ENCODE peak calls at places on chromosomes 11 and 22, in eight cellular contexts. One of them, this sample, is unnamed.

GRCh38 chr11:4677948-4678347 is 19.7 kb downstream of the OR51E2 start:
- DNase-seq in suprapubic skin: no peak
- DNase-seq in CD8-positive, alpha-beta memory T cell: no peak
- DNase-seq in neural progenitor cell: no peak
- DNase-seq in lung: no peak
- DNase-seq in ovary: no peak
- DNase-seq in IMR-90: no peak
- DNase-seq in neuronal stem cell: no peak
- DNase-seq in this sample: no peak

GRCh38 chr11:32304521-32304920 is 130.8 kb downstream of the WT1 start:
- DNase-seq in suprapubic skin: no peak
- DNase-seq in IMR-90: no peak
- DNase-seq in neuronal stem cell: no peak
- DNase-seq in ovary: no peak
- DNase-seq in neural progenitor cell: no peak
- DNase-seq in CD8-positive, alpha-beta memory T cell: no peak
- DNase-seq in lung: no peak
- DNase-seq in this sample: no peak

GRCh38 chr22:23270212-23270733 is 90.0 kb downstream of the BCR start:
- DNase-seq in neural progenitor cell: peak; percentile 34
- DNase-seq in CD8-positive, alpha-beta memory T cell: no peak
- DNase-seq in neuronal stem cell: no peak
- DNase-seq in lung: no peak
- DNase-seq in IMR-90: peak; percentile 7
- DNase-seq in ovary: no peak
- DNase-seq in suprapubic skin: no peak
- DNase-seq in this sample: no peak

GRCh38 chr11:102685311-102685710 is 20.3 kb downstream of the MMP27 start:
- DNase-seq in IMR-90: no peak
- DNase-seq in lung: no peak
- DNase-seq in neuronal stem cell: no peak
- DNase-seq in suprapubic skin: no peak
- DNase-seq in neural progenitor cell: no peak
- DNase-seq in ovary: no peak
- DNase-seq in CD8-positive, alpha-beta memory T cell: no peak
- DNase-seq in this sample: no peak

GRCh38 chr11:132125855-132126841 is 755.7 kb downstream of the NTM start:
- DNase-seq in IMR-90: peak; percentile 26
- DNase-seq in suprapubic skin: no peak
- DNase-seq in lung: no peak
- DNase-seq in neural progenitor cell: peak; percentile 52
- DNase-seq in neuronal stem cell: peak; percentile 30
- DNase-seq in CD8-positive, alpha-beta memory T cell: no peak
- DNase-seq in ovary: no peak
- DNase-seq in this sample: no peak

GRCh38 chr11:86179646-86180064 is 64.9 kb upstream of the EED start:
- DNase-seq in IMR-90: no peak
- DNase-seq in suprapubic skin: no peak
- DNase-seq in ovary: no peak
- DNase-seq in neural progenitor cell: no peak
- DNase-seq in CD8-positive, alpha-beta memory T cell: no peak
- DNase-seq in lung: no peak
- DNase-seq in neuronal stem cell: no peak
- DNase-seq in this sample: no peak

GRCh38 chr11:92890836-92891235 is 78.6 kb upstream of the MTNR1B start:
- DNase-seq in lung: no peak
- DNase-seq in ovary: no peak
- DNase-seq in IMR-90: no peak
- DNase-seq in suprapubic skin: no peak
- DNase-seq in neural progenitor cell: no peak
- DNase-seq in CD8-positive, alpha-beta memory T cell: no peak
- DNase-seq in neuronal stem cell: no peak
- DNase-seq in this sample: no peak

GRCh38 chr22:42500164-42500835 is 19.3 kb downstream of the RRP7A start:
- DNase-seq in IMR-90: peak; percentile 35
- DNase-seq in lung: peak; percentile 89
- DNase-seq in CD8-positive, alpha-beta memory T cell: peak; percentile 72
- DNase-seq in neural progenitor cell: peak; percentile 88
- DNase-seq in ovary: peak; percentile 89
- DNase-seq in suprapubic skin: peak; percentile 90
- DNase-seq in neuronal stem cell: peak; percentile 65
- DNase-seq in this sample: peak; percentile 70

GRCh38 chr11:134459246-134460043 is 47.4 kb upstream of the B3GAT1 start:
- DNase-seq in neuronal stem cell: no peak
- DNase-seq in IMR-90: no peak
- DNase-seq in neural progenitor cell: no peak
- DNase-seq in CD8-positive, alpha-beta memory T cell: no peak
- DNase-seq in lung: no peak
- DNase-seq in ovary: no peak
- DNase-seq in suprapubic skin: no peak
- DNase-seq in this sample: no peak

GRCh38 chr11:126896025-126896424 is 104.5 kb downstream of the KIRREL3 start:
- DNase-seq in CD8-positive, alpha-beta memory T cell: no peak
- DNase-seq in neuronal stem cell: no peak
- DNase-seq in lung: no peak
- DNase-seq in suprapubic skin: no peak
- DNase-seq in neural progenitor cell: no peak
- DNase-seq in ovary: no peak
- DNase-seq in IMR-90: no peak
- DNase-seq in this sample: no peak

GRCh38 chr11:7332962-7333361 is 81.3 kb downstream of the SYT9 start:
- DNase-seq in neural progenitor cell: no peak
- DNase-seq in CD8-positive, alpha-beta memory T cell: no peak
- DNase-seq in ovary: no peak
- DNase-seq in lung: no peak
- DNase-seq in neuronal stem cell: no peak
- DNase-seq in IMR-90: no peak
- DNase-seq in suprapubic skin: no peak
- DNase-seq in this sample: no peak

GRCh38 chr11:111308140-111308539 is 9.8 kb downstream of the POU2AF3 start:
- DNase-seq in neural progenitor cell: no peak
- DNase-seq in CD8-positive, alpha-beta memory T cell: no peak
- DNase-seq in neuronal stem cell: no peak
- DNase-seq in suprapubic skin: no peak
- DNase-seq in lung: peak; percentile 61
- DNase-seq in ovary: no peak
- DNase-seq in IMR-90: peak; percentile 39
- DNase-seq in this sample: no peak

GRCh38 chr11:83865636-83866461 is 579.7 kb upstream of the CCDC90B start:
- DNase-seq in lung: no peak
- DNase-seq in suprapubic skin: no peak
- DNase-seq in CD8-positive, alpha-beta memory T cell: no peak
- DNase-seq in neuronal stem cell: no peak
- DNase-seq in ovary: no peak
- DNase-seq in neural progenitor cell: no peak
- DNase-seq in IMR-90: peak; percentile 49
- DNase-seq in this sample: no peak

GRCh38 chr11:92129811-92130210 is 94.8 kb upstream of the FAT3 start:
- DNase-seq in lung: no peak
- DNase-seq in ovary: no peak
- DNase-seq in CD8-positive, alpha-beta memory T cell: no peak
- DNase-seq in IMR-90: no peak
- DNase-seq in neuronal stem cell: no peak
- DNase-seq in neural progenitor cell: no peak
- DNase-seq in suprapubic skin: no peak
- DNase-seq in this sample: no peak

GRCh38 chr22:36204641-36205032 is 3.0 kb upstream of the APOL4 start:
- DNase-seq in neural progenitor cell: no peak
- DNase-seq in ovary: no peak
- DNase-seq in lung: no peak
- DNase-seq in CD8-positive, alpha-beta memory T cell: no peak
- DNase-seq in suprapubic skin: no peak
- DNase-seq in IMR-90: no peak
- DNase-seq in neuronal stem cell: no peak
- DNase-seq in this sample: no peak

GRCh38 chr22:37860796-37861421 is 11.7 kb downstream of the EIF3L start:
- DNase-seq in suprapubic skin: no peak
- DNase-seq in ovary: no peak
- DNase-seq in lung: peak; percentile 75
- DNase-seq in neural progenitor cell: no peak
- DNase-seq in IMR-90: peak; percentile 7
- DNase-seq in neuronal stem cell: no peak
- DNase-seq in CD8-positive, alpha-beta memory T cell: no peak
- DNase-seq in this sample: no peak

GRCh38 chr22:31917227-31917921 is 27.0 kb upstream of the YWHAH start:
- DNase-seq in neuronal stem cell: no peak
- DNase-seq in CD8-positive, alpha-beta memory T cell: no peak
- DNase-seq in neural progenitor cell: no peak
- DNase-seq in suprapubic skin: no peak
- DNase-seq in ovary: no peak
- DNase-seq in IMR-90: no peak
- DNase-seq in lung: peak; percentile 34
- DNase-seq in this sample: no peak

GRCh38 chr11:10926801-10927200 is 68.9 kb upstream of the ZBED5 start:
- DNase-seq in suprapubic skin: no peak
- DNase-seq in ovary: no peak
- DNase-seq in IMR-90: peak; percentile 35
- DNase-seq in CD8-positive, alpha-beta memory T cell: no peak
- DNase-seq in neural progenitor cell: no peak
- DNase-seq in neuronal stem cell: no peak
- DNase-seq in lung: no peak
- DNase-seq in this sample: no peak

GRCh38 chr22:49322861-49323622 is 504.6 kb downstream of the BRD1 start:
- DNase-seq in neuronal stem cell: no peak
- DNase-seq in lung: no peak
- DNase-seq in neural progenitor cell: no peak
- DNase-seq in suprapubic skin: peak; percentile 16
- DNase-seq in IMR-90: no peak
- DNase-seq in ovary: no peak
- DNase-seq in CD8-positive, alpha-beta memory T cell: no peak
- DNase-seq in this sample: no peak

GRCh38 chr11:60866911-60867870 is at the start of gene ZP1:
- DNase-seq in CD8-positive, alpha-beta memory T cell: no peak
- DNase-seq in suprapubic skin: peak; percentile 60
- DNase-seq in lung: no peak
- DNase-seq in ovary: no peak
- DNase-seq in neuronal stem cell: no peak
- DNase-seq in neural progenitor cell: no peak
- DNase-seq in IMR-90: no peak
- DNase-seq in this sample: no peak

GRCh38 chr11:60862171-60862570 is 5.2 kb upstream of the ZP1 start:
- DNase-seq in CD8-positive, alpha-beta memory T cell: no peak
- DNase-seq in neural progenitor cell: no peak
- DNase-seq in IMR-90: no peak
- DNase-seq in ovary: no peak
- DNase-seq in neuronal stem cell: no peak
- DNase-seq in lung: no peak
- DNase-seq in suprapubic skin: peak; percentile 28
- DNase-seq in this sample: no peak

GRCh38 chr11:60864856-60865513 is 2.4 kb upstream of the ZP1 start:
- DNase-seq in neural progenitor cell: no peak
- DNase-seq in neuronal stem cell: no peak
- DNase-seq in IMR-90: no peak
- DNase-seq in lung: no peak
- DNase-seq in ovary: no peak
- DNase-seq in CD8-positive, alpha-beta memory T cell: no peak
- DNase-seq in suprapubic skin: peak; percentile 41
- DNase-seq in this sample: no peak

GRCh38 chr11:60860943-60861342 is 5.2 kb upstream of the PTGDR2 start:
- DNase-seq in suprapubic skin: peak; percentile 38
- DNase-seq in CD8-positive, alpha-beta memory T cell: no peak
- DNase-seq in neuronal stem cell: no peak
- DNase-seq in IMR-90: no peak
- DNase-seq in neural progenitor cell: no peak
- DNase-seq in lung: no peak
- DNase-seq in ovary: no peak
- DNase-seq in this sample: no peak

GRCh38 chr11:60863550-60864521 is 3.5 kb upstream of the ZP1 start:
- DNase-seq in CD8-positive, alpha-beta memory T cell: no peak
- DNase-seq in neuronal stem cell: no peak
- DNase-seq in neural progenitor cell: no peak
- DNase-seq in suprapubic skin: peak; percentile 59
- DNase-seq in IMR-90: no peak
- DNase-seq in ovary: no peak
- DNase-seq in lung: no peak
- DNase-seq in this sample: no peak
- H3K27ac ChIP-seq in CD8-positive, alpha-beta memory T cell: no peak overlapping the region
- H3K27ac ChIP-seq in neuronal stem cell: no peak overlapping the region
- H3K27ac ChIP-seq in neural progenitor cell: no peak overlapping the region
- H3K27ac ChIP-seq in suprapubic skin: no peak overlapping the region
- H3K27ac ChIP-seq in IMR-90: no peak overlapping the region
- H3K27ac ChIP-seq in ovary: no peak overlapping the region
- H3K27ac ChIP-seq in lung: no peak overlapping the region
- H3K27ac ChIP-seq in this sample: no peak overlapping the region

GRCh38 chr11:114614127-114614720 is 18.6 kb upstream of the NXPE4 start:
- DNase-seq in lung: no peak
- DNase-seq in neural progenitor cell: no peak
- DNase-seq in neuronal stem cell: no peak
- DNase-seq in ovary: no peak
- DNase-seq in CD8-positive, alpha-beta memory T cell: no peak
- DNase-seq in IMR-90: no peak
- DNase-seq in suprapubic skin: no peak
- DNase-seq in this sample: no peak
- H3K9me3 ChIP-seq in lung: no peaks in the 10 kb centered on the region
- H3K9me3 ChIP-seq in neural progenitor cell: peaks cover 18% of the 10 kb centered on the region
- H3K9me3 ChIP-seq in neuronal stem cell: peaks cover 39% of the 10 kb centered on the region
- H3K9me3 ChIP-seq in ovary: peaks cover 5% of the 10 kb centered on the region
- H3K9me3 ChIP-seq in CD8-positive, alpha-beta memory T cell: no peaks in the 10 kb centered on the region
- H3K9me3 ChIP-seq in IMR-90: no peaks in the 10 kb centered on the region
- H3K9me3 ChIP-seq in suprapubic skin: no peaks in the 10 kb centered on the region
- H3K9me3 ChIP-seq in this sample: no peaks in the 10 kb centered on the region

GRCh38 chr11:119417726-119418540 is 5.0 kb downstream of the THY1 start:
- DNase-seq in lung: no peak
- DNase-seq in neural progenitor cell: no peak
- DNase-seq in IMR-90: peak; percentile 96
- DNase-seq in neuronal stem cell: no peak
- DNase-seq in ovary: no peak
- DNase-seq in suprapubic skin: no peak
- DNase-seq in CD8-positive, alpha-beta memory T cell: no peak
- DNase-seq in this sample: no peak
- H3K4me3 ChIP-seq in lung: no peak overlapping the region
- H3K4me3 ChIP-seq in neural progenitor cell: no peak overlapping the region
- H3K4me3 ChIP-seq in IMR-90: no peak overlapping the region
- H3K4me3 ChIP-seq in neuronal stem cell: no peak overlapping the region
- H3K4me3 ChIP-seq in ovary: no peak overlapping the region
- H3K4me3 ChIP-seq in suprapubic skin: no peak overlapping the region
- H3K4me3 ChIP-seq in CD8-positive, alpha-beta memory T cell: no peak overlapping the region
- H3K4me3 ChIP-seq in this sample: no peak overlapping the region

GRCh38 chr11:2397005-2397404 is 3.5 kb upstream of the TSSC4 start:
- DNase-seq in suprapubic skin: no peak
- DNase-seq in IMR-90: no peak
- DNase-seq in lung: no peak
- DNase-seq in ovary: no peak
- DNase-seq in CD8-positive, alpha-beta memory T cell: no peak
- DNase-seq in neuronal stem cell: no peak
- DNase-seq in neural progenitor cell: no peak
- DNase-seq in this sample: no peak
- H3K27ac ChIP-seq in suprapubic skin: no peak overlapping the region
- H3K27ac ChIP-seq in IMR-90: no peak overlapping the region
- H3K27ac ChIP-seq in lung: no peak overlapping the region
- H3K27ac ChIP-seq in ovary: no peak overlapping the region
- H3K27ac ChIP-seq in CD8-positive, alpha-beta memory T cell: no peak overlapping the region
- H3K27ac ChIP-seq in neuronal stem cell: no peak overlapping the region
- H3K27ac ChIP-seq in neural progenitor cell: no peak overlapping the region
- H3K27ac ChIP-seq in this sample: no peak overlapping the region

GRCh38 chr11:94048310-94048709 is 27.2 kb downstream of the HEPHL1 start:
- DNase-seq in ovary: no peak
- DNase-seq in lung: no peak
- DNase-seq in neuronal stem cell: no peak
- DNase-seq in IMR-90: no peak
- DNase-seq in suprapubic skin: no peak
- DNase-seq in neural progenitor cell: no peak
- DNase-seq in CD8-positive, alpha-beta memory T cell: no peak
- DNase-seq in this sample: no peak

GRCh38 chr11:94046796-94047195 is 25.6 kb downstream of the HEPHL1 start:
- DNase-seq in suprapubic skin: no peak
- DNase-seq in neural progenitor cell: no peak
- DNase-seq in ovary: no peak
- DNase-seq in neuronal stem cell: no peak
- DNase-seq in lung: no peak
- DNase-seq in IMR-90: no peak
- DNase-seq in CD8-positive, alpha-beta memory T cell: no peak
- DNase-seq in this sample: no peak

GRCh38 chr11:94049351-94049750 is 28.2 kb downstream of the HEPHL1 start:
- DNase-seq in CD8-positive, alpha-beta memory T cell: no peak
- DNase-seq in neural progenitor cell: no peak
- DNase-seq in lung: no peak
- DNase-seq in IMR-90: no peak
- DNase-seq in suprapubic skin: no peak
- DNase-seq in ovary: no peak
- DNase-seq in neuronal stem cell: no peak
- DNase-seq in this sample: no peak
- H3K9me3 ChIP-seq in CD8-positive, alpha-beta memory T cell: no peaks in the 10 kb centered on the region
- H3K9me3 ChIP-seq in neural progenitor cell: no peaks in the 10 kb centered on the region
- H3K9me3 ChIP-seq in lung: no peaks in the 10 kb centered on the region
- H3K9me3 ChIP-seq in IMR-90: no peaks in the 10 kb centered on the region
- H3K9me3 ChIP-seq in suprapubic skin: no peaks in the 10 kb centered on the region
- H3K9me3 ChIP-seq in ovary: no peaks in the 10 kb centered on the region
- H3K9me3 ChIP-seq in neuronal stem cell: no peaks in the 10 kb centered on the region
- H3K9me3 ChIP-seq in this sample: no peaks in the 10 kb centered on the region